ENCODE peak calls at places on chromosomes 2 and 18, in ten cellular contexts. K is HepG2, Y is breast epithelium, H is transverse colon, U is esophagus squamous epithelium, D is sigmoid colon, C is Peyer's patch, G is tibial nerve, I is uterus, R is prostate gland. T is an unnamed sample.

GRCh38 chr2:7866104-7866503 is 815.8 kb upstream of the ID2 start:
- DNase-seq in K (no peak), Y (no peak), H (no peak), U (no peak), D (no peak), C (no peak), G (no peak), I (no peak), R (no peak), T (no peak)

GRCh38 chr2:191225126-191225525 is 20.1 kb upstream of the MYO1B start:
- DNase-seq in K (no peak), Y (no peak), H (no peak), U (no peak), D (no peak), C (no peak), G (no peak), I (no peak), R (no peak), T (no peak)

GRCh38 chr2:157291018-157291417 is 33.5 kb downstream of the GALNT5 start:
- DNase-seq in K (no peak), Y (no peak), H (no peak), U (no peak), D (no peak), C (no peak), G (no peak), I (no peak), R (peak), T (no peak)

GRCh38 chr18:57803119-57803969 is at the start of gene ATP8B1:
- DNase-seq in K (no peak), Y (peak), H (peak), U (no peak), D (peak), C (peak), G (no peak), I (peak), R (peak), T (no peak)

GRCh38 chr2:160942505-160943125 is 217.6 kb upstream of the TANK start:
- DNase-seq in K (no peak), Y (no peak), H (no peak), U (no peak), D (no peak), C (no peak), G (no peak), I (no peak), R (no peak), T (no peak)

GRCh38 chr2:36461039-36461681 is 105.6 kb downstream of the CRIM1 start:
- DNase-seq in K (peak), Y (no peak), H (no peak), U (no peak), D (no peak), C (no peak), G (no peak), I (no peak), R (no peak), T (peak)

GRCh38 chr18:55142413-55142812 is 183.2 kb upstream of the CCDC68 start:
- DNase-seq in K (no peak), Y (no peak), H (no peak), U (no peak), D (no peak), C (no peak), G (no peak), I (no peak), R (no peak), T (no peak)

GRCh38 chr2:89833780-89834117 is 1142.3 kb downstream of the RPIA start:
- DNase-seq in K (no peak), Y (no peak), H (no peak), U (no peak), D (no peak), C (no peak), G (no peak), I (no peak), R (no peak), T (no peak)

GRCh38 chr2:10787176-10787968 is 25.2 kb downstream of the PDIA6 start:
- DNase-seq in K (peak), Y (no peak), H (peak), U (no peak), D (no peak), C (no peak), G (no peak), I (no peak), R (no peak), T (no peak)

GRCh38 chr18:12423393-12423792 is 15.7 kb downstream of the PRELID3A start:
- DNase-seq in K (no peak), Y (no peak), H (no peak), U (no peak), D (no peak), C (no peak), G (no peak), I (no peak), R (no peak), T (no peak)

GRCh38 chr2:127293386-127293757 is 572 bp downstream of the ERCC3 start:
- DNase-seq in K (no peak), Y (no peak), H (no peak), U (no peak), D (no peak), C (no peak), G (no peak), I (no peak), R (no peak), T (no peak)

GRCh38 chr18:45734505-45734904 is 10.5 kb downstream of the SLC14A1 start:
- DNase-seq in K (no peak), Y (no peak), H (no peak), U (no peak), D (no peak), C (no peak), G (no peak), I (no peak), R (no peak), T (no peak)

GRCh38 chr2:64262068-64262467 is 117.8 kb upstream of the PELI1 start:
- DNase-seq in K (peak), Y (no peak), H (peak), U (no peak), D (no peak), C (peak), G (no peak), I (peak), R (no peak), T (no peak)

GRCh38 chr2:150478206-150478974 is 9.1 kb downstream of the RND3 start:
- DNase-seq in K (no peak), Y (no peak), H (no peak), U (no peak), D (no peak), C (no peak), G (no peak), I (no peak), R (peak), T (no peak)

GRCh38 chr18:23365602-23366001 is 87.5 kb upstream of the RIOK3 start:
- DNase-seq in K (no peak), Y (no peak), H (no peak), U (no peak), D (no peak), C (no peak), G (no peak), I (no peak), R (no peak), T (no peak)

GRCh38 chr2:20796374-20796791 is 26.5 kb downstream of the LDAH start:
- DNase-seq in K (peak), Y (no peak), H (no peak), U (no peak), D (no peak), C (no peak), G (no peak), I (no peak), R (peak), T (no peak)

GRCh38 chr2:32715981-32716380 is 88.1 kb downstream of the TTC27 start:
- DNase-seq in K (no peak), Y (no peak), H (no peak), U (no peak), D (no peak), C (no peak), G (no peak), I (no peak), R (no peak), T (no peak)

GRCh38 chr2:196066794-196067382 is 1.7 kb downstream of the DNAH7 start:
- DNase-seq in K (no peak), Y (no peak), H (no peak), U (no peak), D (no peak), C (no peak), G (no peak), I (no peak), R (no peak), T (no peak)

GRCh38 chr18:22432672-22433137 is 15.0 kb upstream of the CTAGE1 start:
- DNase-seq in K (no peak), Y (no peak), H (peak), U (no peak), D (peak), C (peak), G (peak), I (peak), R (no peak), T (peak)

GRCh38 chr2:109057686-109058085 is 68.7 kb upstream of the EDAR start:
- DNase-seq in K (no peak), Y (no peak), H (no peak), U (no peak), D (no peak), C (no peak), G (no peak), I (no peak), R (no peak), T (no peak)

GRCh38 chr2:10647886-10648605 is 41.7 kb downstream of the NOL10 start:
- DNase-seq in K (no peak), Y (no peak), H (no peak), U (no peak), D (no peak), C (no peak), G (no peak), I (no peak), R (no peak), T (no peak)

GRCh38 chr2:241741016-241741415 is 6.6 kb downstream of the D2HGDH start:
- DNase-seq in K (no peak), Y (no peak), H (no peak), U (no peak), D (no peak), C (no peak), G (no peak), I (no peak), R (no peak), T (peak)

GRCh38 chr2:42236911-42237310 is 67.8 kb downstream of the EML4 start:
- DNase-seq in K (no peak), Y (no peak), H (no peak), U (no peak), D (no peak), C (no peak), G (no peak), I (no peak), R (no peak), T (no peak)

GRCh38 chr2:119647440-119648169 is 31.4 kb upstream of the TMEM177 start:
- DNase-seq in K (no peak), Y (no peak), H (peak), U (no peak), D (no peak), C (no peak), G (no peak), I (no peak), R (no peak), T (no peak)

GRCh38 chr18:67385455-67385854 is 131.1 kb downstream of the DSEL start:
- DNase-seq in K (peak), Y (no peak), H (no peak), U (no peak), D (no peak), C (no peak), G (no peak), I (no peak), R (no peak), T (no peak)

GRCh38 chr2:119261498-119262225 is 38.0 kb downstream of the STEAP3 start:
- DNase-seq in K (no peak), Y (no peak), H (no peak), U (no peak), D (no peak), C (no peak), G (no peak), I (no peak), R (no peak), T (no peak)

GRCh38 chr2:207823865-207824264 is 54.2 kb upstream of the FZD5 start:
- DNase-seq in K (no peak), Y (no peak), H (no peak), U (no peak), D (no peak), C (no peak), G (no peak), I (no peak), R (no peak), T (no peak)

GRCh38 chr2:127014224-127014623 is 92.7 kb downstream of the BIN1 start:
- DNase-seq in K (no peak), Y (no peak), H (no peak), U (no peak), D (no peak), C (no peak), G (no peak), I (no peak), R (no peak), T (no peak)

GRCh38 chr18:25341861-25342260 is 10.1 kb downstream of the ZNF521 start:
- DNase-seq in K (no peak), Y (no peak), H (no peak), U (no peak), D (no peak), C (no peak), G (no peak), I (no peak), R (no peak), T (no peak)

GRCh38 chr2:234444242-234444641 is 52.6 kb downstream of the ARL4C start:
- DNase-seq in K (no peak), Y (no peak), H (no peak), U (no peak), D (no peak), C (no peak), G (no peak), I (no peak), R (no peak), T (no peak)

GRCh38 chr2:54955674-54956391 is 94.4 kb downstream of the RTN4 start:
- DNase-seq in K (peak), Y (no peak), H (no peak), U (no peak), D (no peak), C (no peak), G (no peak), I (no peak), R (peak), T (no peak)

GRCh38 chr2:172658945-172659344 is 76.7 kb upstream of the RAPGEF4 start:
- DNase-seq in K (no peak), Y (no peak), H (no peak), U (no peak), D (no peak), C (no peak), G (no peak), I (no peak), R (no peak), T (no peak)

GRCh38 chr2:168525020-168525419 is 68.9 kb downstream of the CERS6 start:
- DNase-seq in K (no peak), Y (no peak), H (peak), U (no peak), D (no peak), C (no peak), G (no peak), I (no peak), R (peak), T (no peak)

GRCh38 chr2:100352511-100352910 is 30.2 kb upstream of the LONRF2 start:
- DNase-seq in K (no peak), Y (no peak), H (no peak), U (no peak), D (no peak), C (no peak), G (no peak), I (no peak), R (no peak), T (no peak)

GRCh38 chr2:29010946-29011649 is 30.0 kb downstream of the TOGARAM2 start:
- DNase-seq in K (no peak), Y (no peak), H (peak), U (no peak), D (no peak), C (no peak), G (no peak), I (no peak), R (no peak), T (no peak)

GRCh38 chr2:96537066-96537733 is 648 bp downstream of the ARID5A start:
- DNase-seq in K (no peak), Y (no peak), H (peak), U (peak), D (peak), C (peak), G (peak), I (peak), R (peak), T (peak)

GRCh38 chr2:96540136-96540535 is 3.6 kb downstream of the ARID5A start:
- DNase-seq in K (no peak), Y (no peak), H (no peak), U (no peak), D (no peak), C (no peak), G (no peak), I (no peak), R (no peak), T (peak)

GRCh38 chr2:96539215-96539920 is 2.8 kb downstream of the ARID5A start:
- DNase-seq in K (no peak), Y (no peak), H (no peak), U (no peak), D (no peak), C (no peak), G (no peak), I (no peak), R (no peak), T (no peak)

GRCh38 chr2:96537734-96538486 is 1.4 kb downstream of the ARID5A start:
- DNase-seq in K (no peak), Y (no peak), H (no peak), U (no peak), D (no peak), C (no peak), G (no peak), I (peak), R (no peak), T (no peak)

GRCh38 chr2:96538487-96539214 is 2.1 kb downstream of the ARID5A start:
- DNase-seq in K (peak), Y (peak), H (peak), U (peak), D (peak), C (peak), G (peak), I (peak), R (peak), T (no peak)
- TF ChIP-seq POLR2A in K (no peak), Y (no peak), H (peak), U (peak), D (peak), C (peak), G (peak), I (peak), R (peak), T (no peak)

DNA sequence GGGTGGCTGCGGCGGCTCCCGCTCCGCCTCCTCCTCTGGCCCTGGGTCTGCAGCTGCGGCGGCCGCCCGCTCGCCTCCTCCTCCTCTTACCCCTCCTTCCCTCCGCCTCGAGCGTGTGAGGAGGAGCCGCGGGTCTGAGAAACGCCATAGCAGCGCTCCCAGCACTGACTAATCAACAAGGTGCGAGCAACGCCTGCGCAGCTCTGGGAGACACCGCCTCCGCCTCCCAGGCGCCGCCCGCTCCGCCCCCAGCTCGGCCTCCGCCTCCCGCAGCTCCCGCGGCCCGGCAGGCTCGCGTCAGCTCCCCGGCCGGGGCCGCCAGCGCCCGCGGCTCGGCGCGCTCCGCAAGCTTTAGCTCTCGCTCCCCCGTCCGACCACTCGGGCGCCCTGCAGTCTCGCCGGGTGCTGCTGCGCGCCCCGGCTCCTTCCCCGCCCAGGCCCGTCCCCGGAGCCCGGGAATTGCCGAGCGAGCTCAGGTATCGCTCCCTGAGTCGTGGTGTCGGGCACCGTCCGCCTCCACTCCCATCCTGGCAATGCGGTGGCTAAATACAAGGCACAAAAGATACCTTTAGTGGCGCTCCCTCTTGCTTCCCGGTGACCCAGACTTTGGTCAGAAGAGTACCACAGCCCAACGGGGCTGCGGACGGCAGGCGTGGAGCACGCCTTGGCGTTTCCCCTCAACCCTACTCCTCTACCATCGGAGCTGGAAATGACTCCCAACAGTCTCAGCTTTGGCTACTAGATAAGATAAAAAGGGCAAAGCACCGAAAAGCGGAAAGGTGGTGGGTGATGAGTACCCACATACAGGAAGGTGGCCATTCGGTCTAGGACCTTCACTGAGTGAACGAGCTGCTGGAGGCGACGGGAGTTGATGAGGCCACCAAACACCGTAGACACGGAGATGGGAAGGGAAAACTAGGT is at the start of gene GAREM1:
- DNase-seq in K (peak), Y (peak), H (peak), U (peak), D (peak), C (peak), G (peak), I (peak), R (peak), T (peak)
- TF ChIP-seq POLR2A in K (peak), Y (peak), H (peak), U (peak), D (peak), C (peak), G (peak), I (peak), R (peak), T (no peak)

GRCh38 chr2:176269319-176270099 is at the start of gene MTX2:
- DNase-seq in K (peak), Y (peak), H (peak), U (no peak), D (peak), C (peak), G (peak), I (peak), R (peak), T (peak)
- TF ChIP-seq POLR2A in K (peak), Y (no peak), H (peak), U (peak), D (peak), C (peak), G (no peak), I (peak), R (peak), T (peak)

DNA sequence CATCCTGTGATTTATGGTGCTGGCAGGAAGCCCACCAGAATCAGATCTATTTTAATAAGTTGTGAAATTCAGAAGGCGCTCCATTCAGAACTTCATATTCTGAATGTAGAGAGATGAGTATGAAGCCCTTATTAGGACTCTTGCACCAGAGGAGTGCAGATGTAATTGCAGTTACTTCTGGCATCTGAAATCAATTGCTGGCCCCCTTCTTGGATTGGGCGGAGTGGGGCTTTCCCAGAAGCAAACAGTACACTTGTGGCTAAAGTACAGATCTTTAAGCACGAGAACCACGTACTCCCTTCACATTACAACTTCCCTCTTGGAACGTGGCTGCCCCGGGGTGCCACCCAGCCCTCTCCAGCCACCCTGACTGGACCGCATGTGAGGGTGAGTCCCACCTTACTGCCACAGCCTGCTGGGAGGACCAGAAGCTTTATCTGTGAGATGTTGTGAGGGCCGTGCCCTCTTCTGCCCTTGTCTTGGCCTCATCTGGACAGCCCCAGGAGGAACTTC is 243.3 kb downstream of the MYO3B start:
- DNase-seq in K (no peak), Y (no peak), H (no peak), U (no peak), D (no peak), C (no peak), G (no peak), I (peak), R (peak), T (no peak)
- TF ChIP-seq POLR2A in K (no peak), Y (no peak), H (no peak), U (no peak), D (no peak), C (no peak), G (no peak), I (no peak), R (no peak), T (no peak)

DNA sequence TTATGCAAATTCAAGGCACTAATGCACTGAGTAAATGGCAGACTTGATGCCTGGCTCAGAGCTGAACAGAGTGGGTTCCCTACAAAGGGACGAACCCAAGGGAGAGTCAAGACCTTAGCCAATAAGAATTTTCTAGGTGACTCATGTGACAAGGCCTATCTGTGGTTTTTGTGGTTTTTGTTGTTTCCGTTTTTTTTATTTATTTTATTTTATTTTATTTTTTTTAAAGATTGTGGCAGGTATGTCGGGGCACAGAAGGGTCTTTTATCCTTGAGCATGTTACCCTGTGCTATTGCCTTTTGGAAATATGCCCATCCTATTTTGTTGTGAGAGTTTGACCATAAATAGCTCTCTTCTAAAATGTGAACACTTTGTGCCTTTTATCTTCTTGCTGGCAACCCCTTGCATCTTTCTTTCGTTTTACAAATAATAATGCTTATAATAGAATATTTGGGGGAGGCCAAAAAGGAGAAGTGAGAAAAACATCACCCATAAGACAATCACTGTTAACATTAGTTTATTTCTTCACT is 113.4 kb upstream of the AQP4 start:
- DNase-seq in K (no peak), Y (no peak), H (no peak), U (no peak), D (no peak), C (no peak), G (no peak), I (no peak), R (no peak), T (no peak)
- TF ChIP-seq POLR2A in K (no peak), Y (no peak), H (no peak), U (no peak), D (no peak), C (no peak), G (no peak), I (no peak), R (no peak), T (no peak)